ENCODE peak calls at places on chromosome 1, in nine cellular contexts. J is fibroblast of mammary gland; G is COLO829; Z is kidney tubule cell; M is stimulated activated CD4-positive, alpha-beta T cell treated with anti-CD3 and anti-CD28 coated beads, Interleukin-15, amount 100 ng/mL, for 1 hour; W is stomach; R is GM19239; T is HTR-8/SVneo; O is colonic mucosa. S is an unnamed sample.
A peak's percentile ranks its signal among the peaks of the same experiment; 100 is the strongest.

GRCh38 chr1:206699626-206700025 is 14.9 kb downstream of the MAPKAPK2 start:
- DNase-seq in W (no peak), J (peak; percentile 88), O (no peak), R (no peak), T (no peak), M (no peak), Z (no peak), G (no peak), S (no peak)

GRCh38 chr1:87686671-87687070 is 358.0 kb downstream of the LMO4 start:
- DNase-seq in O (no peak), M (no peak), W (no peak), Z (no peak), T (no peak), J (no peak), R (no peak), G (no peak), S (no peak)

GRCh38 chr1:175197536-175197935 is 5.0 kb upstream of the KIAA0040 start:
- DNase-seq in J (no peak), O (no peak), Z (peak; percentile 92), R (no peak), T (no peak), G (peak; percentile 96), W (no peak), M (no peak), S (peak; percentile 93)

GRCh38 chr1:41355761-41356160 is 5.5 kb upstream of the FOXO6 start:
- DNase-seq in R (no peak), T (no peak), G (no peak), M (no peak), Z (no peak), J (no peak), O (peak; percentile 6), W (no peak), S (no peak)

GRCh38 chr1:14815175-14815882 is 216.8 kb downstream of the KAZN start:
- DNase-seq in J (no peak), W (peak; percentile 54), G (no peak), Z (peak; percentile 80), M (no peak), R (no peak), O (no peak), T (no peak), S (no peak)

GRCh38 chr1:160707171-160708109 is 4.2 kb downstream of the CD48 start:
- DNase-seq in G (no peak), Z (no peak), O (no peak), T (no peak), R (no peak), J (no peak), M (no peak), W (no peak), S (peak; percentile 31)

GRCh38 chr1:204130178-204130577 is 21.7 kb downstream of the ETNK2 start:
- DNase-seq in T (no peak), O (no peak), R (no peak), Z (peak; percentile 49), M (no peak), J (no peak), W (peak; percentile 71), G (no peak), S (no peak)

GRCh38 chr1:39812913-39813312 is 24.2 kb upstream of the BMP8B start:
- DNase-seq in M (no peak), R (no peak), T (no peak), W (no peak), G (no peak), J (no peak), O (no peak), Z (no peak), S (no peak)

GRCh38 chr1:180486092-180486491 is 16.3 kb downstream of the ACBD6 start:
- DNase-seq in M (no peak), O (no peak), R (no peak), T (no peak), Z (no peak), G (no peak), J (no peak), W (no peak), S (no peak)

GRCh38 chr1:103373991-103374390 is 151.5 kb upstream of the RNPC3 start:
- DNase-seq in O (no peak), R (no peak), J (no peak), T (no peak), M (no peak), G (no peak), Z (no peak), W (no peak), S (peak; percentile 28)

GRCh38 chr1:97332716-97333115 is 588.1 kb downstream of the DPYD start:
- DNase-seq in R (no peak), W (no peak), T (no peak), Z (peak; percentile 42), J (peak; percentile 67), O (no peak), G (no peak), M (no peak), S (peak; percentile 47)

GRCh38 chr1:61210435-61211012 is 128.2 kb downstream of the NFIA start:
- DNase-seq in J (peak; percentile 22), R (no peak), G (no peak), W (no peak), O (no peak), Z (no peak), M (no peak), T (no peak), S (peak; percentile 5)

GRCh38 chr1:39411526-39411925 is 79.9 kb upstream of the BMP8A start:
- DNase-seq in W (no peak), J (no peak), G (no peak), O (no peak), M (no peak), R (no peak), T (no peak), Z (no peak), S (no peak)

GRCh38 chr1:917466-918091 is 6.1 kb upstream of the SAMD11 start:
- DNase-seq in W (no peak), T (no peak), R (no peak), Z (no peak), G (no peak), O (no peak), J (no peak), M (no peak), S (no peak)

GRCh38 chr1:227903614-227904501 is 43.9 kb downstream of the WNT9A start:
- DNase-seq in Z (no peak), O (no peak), R (no peak), M (no peak), G (no peak), T (no peak), W (no peak), J (no peak), S (no peak)